ENCODE peak calls at places on chromosomes 1 and 21, in four cellular contexts. N is endothelial cell of umbilical vein; M is adipocyte; A is CD8-positive, alpha-beta T cell. D is an unnamed sample.

GRCh38 chr1:107430540-107431228 is 289.8 kb downstream of the NTNG1 start:
- DNase-seq in A (no peak), M (peak; percentile 42), N (peak; percentile 18), D (no peak)

GRCh38 chr1:245051349-245052221 is 103.2 kb upstream of the KIF26B start:
- DNase-seq in N (no peak), A (no peak), M (no peak), D (peak; percentile 77)

GRCh38 chr1:119136401-119136800 is 4.1 kb downstream of the WARS2 start:
- DNase-seq in M (peak; percentile 48), N (no peak), A (no peak), D (no peak)

GRCh38 chr21:17527240-17527639 is 14.4 kb downstream of the CXADR start:
- DNase-seq in N (peak; percentile 86), A (no peak), M (no peak), D (no peak)

GRCh38 chr1:156295391-156295947 is at the start of gene GLMP:
- DNase-seq in M (peak; percentile 87), A (peak; percentile 43), N (peak; percentile 66), D (peak; percentile 82)

GRCh38 chr1:234188454-234188792 is 184.8 kb upstream of the COA6 start:
- DNase-seq in A (no peak), N (no peak), M (no peak), D (no peak)

GRCh38 chr1:101428562-101428961 is 191.7 kb downstream of the S1PR1 start:
- DNase-seq in A (no peak), M (no peak), N (no peak), D (no peak)

GRCh38 chr1:114352797-114353196 is 158.2 kb downstream of the TRIM33 start:
- DNase-seq in N (no peak), M (no peak), A (no peak), D (no peak)

GRCh38 chr21:46064870-46065214 is 33.1 kb upstream of the COL6A2 start:
- DNase-seq in A (no peak), M (no peak), N (no peak), D (peak; percentile 56)

GRCh38 chr1:150165622-150166612 is 16.2 kb downstream of the PLEKHO1 start:
- DNase-seq in N (peak; percentile 54), A (no peak), M (peak; percentile 69), D (no peak)

GRCh38 chr21:44487831-44488230 is 32.5 kb downstream of the LRRC3 start:
- DNase-seq in A (peak; percentile 11), N (peak; percentile 6), M (peak; percentile 34), D (no peak)

GRCh38 chr1:13583964-13584791 is 546 bp downstream of the PDPN start:
- DNase-seq in M (no peak), A (no peak), N (no peak), D (peak; percentile 77)

GRCh38 chr21:39036581-39036980 is 146.7 kb downstream of the PSMG1 start:
- DNase-seq in M (no peak), N (no peak), A (no peak), D (no peak)

GRCh38 chr1:94753171-94753972 is 66.8 kb upstream of the SLC44A3 start:
- DNase-seq in M (no peak), N (no peak), A (no peak), D (no peak)

GRCh38 chr1:39735731-39736130 is 3.0 kb upstream of the PPIE start:
- DNase-seq in M (no peak), A (no peak), N (no peak), D (no peak)
- H3K27me3 ChIP-seq in M (peaks cover 38% of the 10 kb centered on the region), A (no peaks in the 10 kb centered on the region), N (peaks cover 22% of the 10 kb centered on the region), D (peaks cover 29% of the 10 kb centered on the region)

GRCh38 chr1:175576870-175577269 is 166.5 kb downstream of the TNR start:
- DNase-seq in A (no peak), M (no peak), N (no peak), D (no peak)
- H3K27me3 ChIP-seq in A (no peaks in the 10 kb centered on the region), M (no peaks in the 10 kb centered on the region), N (peaks cover 6% of the 10 kb centered on the region), D (no peaks in the 10 kb centered on the region)

DNA sequence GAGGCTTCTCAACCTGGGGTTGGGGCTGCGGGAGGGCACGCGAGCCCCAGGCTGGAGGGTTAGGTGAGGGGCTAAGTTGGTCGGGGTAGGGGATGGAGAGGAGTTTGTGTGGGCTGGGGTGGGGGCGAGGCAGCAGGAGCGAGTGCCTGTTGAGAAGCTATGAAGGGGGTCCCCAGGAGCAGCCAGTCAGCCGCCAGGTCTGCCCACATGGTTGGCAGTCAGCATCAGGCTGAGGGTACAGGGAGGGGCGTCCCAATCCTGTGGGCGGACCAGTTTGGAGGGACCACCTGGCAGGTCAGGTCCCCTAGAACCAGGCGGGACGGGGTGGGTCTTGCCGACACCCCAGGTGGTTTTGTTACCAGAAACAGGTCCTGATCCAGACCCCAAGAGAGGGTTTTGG is 400 bp upstream of the TRIM17 start:
- DNase-seq in A (no peak), M (no peak), N (no peak), D (peak; percentile 52)
- H3K27me3 ChIP-seq in A (no peaks in the 10 kb centered on the region), M (peaks cover 16% of the 10 kb centered on the region), N (peaks cover 31% of the 10 kb centered on the region), D (peaks cover 33% of the 10 kb centered on the region)

GRCh38 chr1:30823969-30824735 is 66.6 kb upstream of the LAPTM5 start:
- DNase-seq in M (peak; percentile 99), A (peak; percentile 25), N (peak; percentile 98), D (peak; percentile 95)

GRCh38 chr1:30822966-30823581 is 65.5 kb upstream of the LAPTM5 start:
- DNase-seq in M (peak; percentile 29), A (no peak), N (no peak), D (no peak)

GRCh38 chr1:30823627-30823968 is 66.0 kb upstream of the LAPTM5 start:
- DNase-seq in N (peak; percentile 12), A (no peak), M (no peak), D (no peak)

GRCh38 chr1:30820249-30820648 is 62.7 kb upstream of the LAPTM5 start:
- DNase-seq in A (no peak), M (no peak), N (no peak), D (no peak)

DNA sequence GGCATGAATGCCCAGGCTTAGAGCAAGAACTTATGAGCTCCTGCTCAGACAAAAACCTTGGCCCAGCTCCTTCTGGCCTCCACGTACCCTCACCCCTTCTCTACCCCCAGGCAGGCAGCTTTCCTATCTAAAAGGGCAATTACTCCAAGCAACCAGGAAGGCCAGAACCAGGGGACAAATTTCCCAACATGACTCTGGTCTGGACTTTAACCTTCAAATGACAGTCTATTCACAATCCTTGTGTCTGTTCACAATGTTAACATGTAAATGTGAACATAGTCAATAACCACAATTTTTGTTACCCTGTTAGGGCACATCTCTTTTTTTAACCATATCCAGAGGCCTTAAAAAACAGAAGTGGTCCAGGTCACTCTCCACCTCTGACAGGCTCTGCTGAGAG is 64.4 kb upstream of the LAPTM5 start:
- DNase-seq in A (no peak), N (no peak), M (no peak), D (no peak)
- H3K27me3 ChIP-seq in A (peaks cover 27% of the 10 kb centered on the region), N (peaks cover 21% of the 10 kb centered on the region), M (peaks cover 4% of the 10 kb centered on the region), D (peaks cover 8% of the 10 kb centered on the region)

GRCh38 chr1:29388884-29389283 is 152.6 kb downstream of the PTPRU start:
- DNase-seq in N (no peak), M (no peak), A (no peak), D (no peak)
- H3K27me3 ChIP-seq in N (no peaks in the 10 kb centered on the region), M (peaks cover 3% of the 10 kb centered on the region), A (peaks cover 3% of the 10 kb centered on the region), D (peaks cover 38% of the 10 kb centered on the region)

DNA sequence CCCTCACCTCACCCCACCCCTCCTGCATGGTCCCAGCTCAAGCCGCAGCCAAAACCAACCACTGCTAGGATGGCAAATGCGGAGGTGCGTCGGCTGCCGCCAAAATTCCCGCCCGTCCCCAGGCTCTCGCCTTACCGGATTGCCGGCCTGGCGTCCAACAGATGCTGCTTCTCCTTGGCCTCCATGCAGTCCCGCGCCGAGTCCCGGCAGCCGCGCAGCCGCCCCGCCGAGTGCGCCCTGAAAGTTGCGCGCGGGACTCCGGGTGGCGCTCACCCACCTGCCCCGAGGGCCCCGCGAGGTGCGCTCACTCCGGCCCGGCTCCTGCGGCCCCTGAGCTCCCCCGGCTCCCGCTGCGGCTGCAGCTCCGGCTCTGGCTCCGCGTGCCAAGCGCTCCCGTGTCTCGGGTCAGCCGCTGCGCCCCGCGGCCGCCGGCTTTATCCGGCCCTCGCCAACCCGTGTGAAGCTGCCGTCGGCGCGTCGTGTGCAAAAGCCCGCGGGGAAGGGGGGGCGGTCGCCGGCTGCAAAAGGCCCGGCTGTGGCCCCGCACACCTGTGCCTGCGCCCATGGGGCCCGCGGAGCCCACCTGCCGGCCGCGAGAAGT is at the start of gene SLC30A2:
- DNase-seq in N (no peak), A (no peak), M (peak; percentile 39), D (no peak)
- H3K27me3 ChIP-seq in N (peaks cover 48% of the 10 kb centered on the region), A (peaks cover 12% of the 10 kb centered on the region), M (peaks cover 90% of the 10 kb centered on the region), D (peaks cover 61% of the 10 kb centered on the region)

GRCh38 chr1:152516082-152516481 is 1.8 kb downstream of the CRCT1 start:
- DNase-seq in M (no peak), A (no peak), N (no peak), D (no peak)
- H3K27me3 ChIP-seq in M (peaks cover 47% of the 10 kb centered on the region), A (peaks cover 10% of the 10 kb centered on the region), N (peaks cover 16% of the 10 kb centered on the region), D (peaks cover 37% of the 10 kb centered on the region)

GRCh38 chr1:7493711-7494110 is 277.4 kb upstream of the VAMP3 start:
- DNase-seq in A (no peak), M (no peak), N (no peak), D (no peak)
- H3K27me3 ChIP-seq in A (no peaks in the 10 kb centered on the region), M (peaks cover 23% of the 10 kb centered on the region), N (no peaks in the 10 kb centered on the region), D (no peaks in the 10 kb centered on the region)

GRCh38 chr1:226104671-226105121 is 42.2 kb downstream of the H3-3A start:
- DNase-seq in A (no peak), N (no peak), M (no peak), D (no peak)
- H3K27me3 ChIP-seq in A (no peaks in the 10 kb centered on the region), N (no peaks in the 10 kb centered on the region), M (no peaks in the 10 kb centered on the region), D (no peaks in the 10 kb centered on the region)

DNA sequence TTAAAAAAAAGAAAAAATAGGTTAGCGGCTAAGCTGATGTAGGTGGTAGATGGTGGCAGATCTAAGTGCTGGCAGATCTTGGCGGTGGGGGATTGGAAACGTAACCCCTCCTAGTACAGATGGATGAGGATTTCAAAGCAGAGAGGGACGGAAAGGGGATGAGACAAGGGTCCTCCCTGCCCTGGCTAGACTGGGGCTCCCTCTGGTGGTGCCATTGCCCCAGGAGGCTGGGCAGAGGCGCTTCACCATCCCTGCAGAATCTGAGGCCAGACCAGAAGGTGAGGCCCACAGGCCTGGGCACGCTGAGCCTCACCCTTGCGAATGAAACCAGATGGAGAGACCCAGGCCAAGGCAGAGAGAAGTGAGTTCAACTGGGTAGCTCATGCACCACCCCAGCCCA is 7.0 kb upstream of the PLEKHA6 start:
- DNase-seq in N (no peak), M (peak; percentile 29), A (no peak), D (no peak)
- H3K27me3 ChIP-seq in N (no peaks in the 10 kb centered on the region), M (peaks cover 71% of the 10 kb centered on the region), A (no peaks in the 10 kb centered on the region), D (no peaks in the 10 kb centered on the region)

D was measured in upper lobe of right lung.